ENCODE peak calls at places on chromosome 18, in seven cellular contexts. Z, M, Y, T, K, E and U are unnamed samples.

GRCh38 chr18:58779514-58779913 is 85.2 kb upstream of the ZNF532 start:
- DNase-seq in Z (peak; percentile 60), M (no peak), Y (no peak), T (no peak), K (no peak), E (no peak), U (no peak)

GRCh38 chr18:54233228-54233625 is 8.8 kb upstream of the MBD2 start:
- DNase-seq in Z (no peak), M (no peak), Y (no peak), T (no peak), K (peak; percentile 61), E (no peak), U (no peak)

GRCh38 chr18:76587147-76587885 is 92.3 kb upstream of the ZNF516 start:
- DNase-seq in Z (no peak), M (no peak), Y (no peak), T (no peak), K (no peak), E (no peak), U (no peak)

GRCh38 chr18:36737321-36737720 is 91.5 kb downstream of the TPGS2 start:
- DNase-seq in Z (no peak), M (no peak), Y (no peak), T (no peak), K (no peak), E (no peak), U (no peak)

GRCh38 chr18:2627821-2628276 is 27.7 kb upstream of the SMCHD1 start:
- DNase-seq in Z (peak; percentile 57), M (no peak), Y (no peak), T (no peak), K (no peak), E (no peak), U (no peak)

GRCh38 chr18:31667185-31667584 is 17.2 kb downstream of the B4GALT6 start:
- DNase-seq in Z (no peak), M (no peak), Y (no peak), T (no peak), K (peak; percentile 52), E (no peak), U (no peak)

GRCh38 chr18:48294894-48295585 is 114.1 kb downstream of the ZBTB7C start:
- DNase-seq in Z (no peak), M (no peak), Y (no peak), T (no peak), K (no peak), E (no peak), U (no peak)

GRCh38 chr18:32048507-32049091 is 30.0 kb downstream of the RNF125 start:
- DNase-seq in Z (peak; percentile 91), M (no peak), Y (no peak), T (no peak), K (peak; percentile 83), E (no peak), U (no peak)

GRCh38 chr18:66722671-66723070 is 118.8 kb upstream of the CDH19 start:
- DNase-seq in Z (no peak), M (no peak), Y (no peak), T (no peak), K (no peak), E (no peak), U (no peak)

GRCh38 chr18:51537487-51537886 is 340.0 kb upstream of the MEX3C start:
- DNase-seq in Z (peak; percentile 73), M (peak; percentile 31), Y (no peak), T (peak; percentile 68), K (peak; percentile 73), E (no peak), U (peak; percentile 41)

GRCh38 chr18:23894661-23895175 is 119.8 kb upstream of the TTC39C start:
- DNase-seq in Z (no peak), M (no peak), Y (no peak), T (no peak), K (no peak), E (no peak), U (no peak)

GRCh38 chr18:79791141-79791972 is 6.4 kb upstream of the KCNG2 start:
- DNase-seq in Z (peak; percentile 5), M (peak; percentile 53), Y (no peak), T (no peak), K (peak; percentile 100), E (no peak), U (no peak)

GRCh38 chr18:44602380-44602779 is 78.3 kb upstream of the SETBP1 start:
- DNase-seq in Z (no peak), M (no peak), Y (no peak), T (no peak), K (peak; percentile 68), E (no peak), U (no peak)

GRCh38 chr18:58241877-58242276 is 197.9 kb downstream of the NEDD4L start:
- DNase-seq in Z (no peak), M (peak; percentile 25), Y (no peak), T (no peak), K (peak; percentile 74), E (no peak), U (no peak)

GRCh38 chr18:9017170-9017899 is 85.2 kb upstream of the NDUFV2 start:
- DNase-seq in Z (peak; percentile 10), M (no peak), Y (peak; percentile 59), T (peak; percentile 72), K (peak; percentile 88), E (no peak), U (peak; percentile 45)

GRCh38 chr18:3394648-3395047 is 55.3 kb upstream of the TGIF1 start:
- DNase-seq in Z (no peak), M (no peak), Y (no peak), T (no peak), K (no peak), E (no peak), U (no peak)

GRCh38 chr18:23237524-23238151 is 102.4 kb downstream of the CABLES1 start:
- DNase-seq in Z (peak; percentile 76), M (no peak), Y (peak; percentile 19), T (peak; percentile 50), K (peak; percentile 64), E (no peak), U (no peak)

GRCh38 chr18:77136871-77137665 is 4.5 kb upstream of the MBP start:
- DNase-seq in Z (no peak), M (no peak), Y (no peak), T (no peak), K (no peak), E (no peak), U (no peak)

GRCh38 chr18:13294309-13294708 is 75.7 kb downstream of the LDLRAD4 start:
- DNase-seq in Z (no peak), M (no peak), Y (no peak), T (no peak), K (no peak), E (no peak), U (no peak)

GRCh38 chr18:45821021-45821420 is 4.5 kb upstream of the SIGLEC15 start:
- DNase-seq in Z (no peak), M (no peak), Y (no peak), T (no peak), K (no peak), E (no peak), U (no peak)

GRCh38 chr18:64027931-64028695 is 58.2 kb downstream of the SERPINB8 start:
- DNase-seq in Z (no peak), M (no peak), Y (no peak), T (no peak), K (no peak), E (no peak), U (no peak)

GRCh38 chr18:12309683-12310198 is 1.7 kb downstream of the TUBB6 start:
- DNase-seq in Z (no peak), M (no peak), Y (no peak), T (no peak), K (peak; percentile 50), E (no peak), U (no peak)

GRCh38 chr18:31649449-31649848 is 34.9 kb downstream of the B4GALT6 start:
- DNase-seq in Z (no peak), M (no peak), Y (no peak), T (no peak), K (no peak), E (no peak), U (no peak)

GRCh38 chr18:75429975-75430374 is 2.5 kb upstream of the SMIM21 start:
- DNase-seq in Z (no peak), M (no peak), Y (no peak), T (no peak), K (peak; percentile 8), E (no peak), U (no peak)